ENCODE peak calls at places on chromosomes 4 and X, in seven cellular contexts. H is CD8-positive, alpha-beta T cell; Y is A549; Q is Peyer's patch; R is hepatocyte; E is ascending aorta; B is heart left ventricle. C is an unnamed sample. For H3K4me1, the result is how much of the 10 kb centered on the place peaks cover.

GRCh38 chrX:29707088-29707487 is 508.3 kb upstream of the MAGEB2 start:
- DNase-seq in Q (no peak), Y (no peak), E (no peak), B (no peak), R (no peak), H (no peak), C (no peak)

GRCh38 chr4:43682551-43682950 is 766.1 kb downstream of the KCTD8 start:
- DNase-seq in R (no peak), Q (no peak), H (no peak), Y (no peak), E (no peak), B (no peak), C (no peak)

GRCh38 chrX:119885554-119886428 is 9.9 kb upstream of the AKAP14 start:
- DNase-seq in E (no peak), Y (peak), R (no peak), Q (no peak), B (no peak), H (no peak), C (peak)

GRCh38 chrX:69125094-69125493 is 40.2 kb downstream of the PJA1 start:
- DNase-seq in E (no peak), R (no peak), Y (no peak), H (no peak), B (no peak), Q (no peak), C (no peak)

GRCh38 chr4:26029512-26030131 is 115.6 kb downstream of the SMIM20 start:
- DNase-seq in Y (no peak), E (peak), H (no peak), B (no peak), R (no peak), Q (no peak), C (no peak)

GRCh38 chrX:155923200-155923599 is 42.1 kb downstream of the VAMP7 start:
- DNase-seq in B (no peak), Q (no peak), Y (no peak), E (no peak), H (no peak), R (no peak), C (no peak)

GRCh38 chr4:57037982-57038604 is 59.4 kb downstream of the POLR2B start:
- DNase-seq in R (peak), Q (no peak), H (no peak), B (peak), E (peak), Y (peak), C (peak)

GRCh38 chrX:7111518-7111917 is 36.0 kb upstream of the STS start:
- DNase-seq in E (no peak), Y (no peak), B (no peak), R (no peak), Q (no peak), H (no peak), C (no peak)

GRCh38 chr4:3276961-3277360 is 15.9 kb upstream of the RGS12 start:
- DNase-seq in Q (no peak), H (no peak), Y (no peak), E (no peak), B (no peak), R (no peak), C (no peak)

GRCh38 chr4:181106410-181106809 is 1136.8 kb upstream of the TENM3 start:
- DNase-seq in Q (no peak), E (no peak), H (no peak), R (no peak), Y (no peak), B (no peak), C (no peak)

GRCh38 chr4:108303488-108304177 is 134.9 kb upstream of the LEF1 start:
- DNase-seq in E (no peak), H (no peak), B (no peak), R (no peak), Q (no peak), Y (no peak), C (no peak)

GRCh38 chr4:23368081-23368697 is 521.7 kb downstream of the PPARGC1A start:
- DNase-seq in Q (no peak), B (peak), Y (no peak), E (no peak), H (no peak), R (peak), C (peak)

GRCh38 chr4:73607375-73608026 is 12.7 kb downstream of the RASSF6 start:
- DNase-seq in H (no peak), E (no peak), Y (peak), R (peak), B (no peak), Q (no peak), C (no peak)

GRCh38 chr4:68162196-68162595 is 32.5 kb upstream of the TMPRSS11F start:
- DNase-seq in E (no peak), Y (no peak), Q (no peak), B (no peak), H (no peak), R (no peak), C (no peak)

GRCh38 chr4:73329300-73329699 is 70.7 kb upstream of the ANKRD17 start:
- DNase-seq in Y (no peak), B (no peak), H (no peak), R (no peak), E (no peak), Q (no peak), C (no peak)

GRCh38 chrX:153953892-153954617 is 9.6 kb upstream of the RENBP start:
- DNase-seq in H (no peak), Q (no peak), R (no peak), B (no peak), E (no peak), Y (no peak), C (no peak)

GRCh38 chr4:23614284-23614892 is 275.5 kb downstream of the PPARGC1A start:
- DNase-seq in E (no peak), H (no peak), Y (peak), B (no peak), R (peak), Q (no peak), C (peak)

GRCh38 chr4:15451181-15451865 is 18.4 kb upstream of the CC2D2A start:
- DNase-seq in Q (no peak), H (no peak), Y (no peak), B (no peak), R (no peak), E (no peak), C (no peak)

GRCh38 chr4:26557164-26557563 is 26.7 kb upstream of the TBC1D19 start:
- DNase-seq in E (no peak), Y (no peak), Q (no peak), R (no peak), H (no peak), B (no peak), C (no peak)

GRCh38 chr4:126850286-126850685 is 782.5 kb upstream of the INTU start:
- DNase-seq in Y (peak), E (no peak), H (no peak), B (no peak), R (peak), Q (no peak), C (no peak)

GRCh38 chr4:107333518-107333917 is 297.4 kb upstream of the DKK2 start:
- DNase-seq in H (no peak), E (no peak), R (no peak), Y (no peak), B (no peak), Q (no peak), C (no peak)

GRCh38 chrX:109760241-109760921 is 27.3 kb upstream of the ACSL4 start:
- DNase-seq in B (no peak), R (no peak), Q (no peak), H (no peak), E (no peak), Y (no peak), C (no peak)

GRCh38 chrX:8748855-8749254 is 16.9 kb upstream of the ANOS1 start:
- DNase-seq in Y (peak), E (no peak), B (no peak), H (no peak), R (peak), Q (no peak), C (no peak)

GRCh38 chr4:52889354-52889753 is 27.2 kb downstream of the RASL11B start:
- DNase-seq in R (no peak), B (no peak), H (no peak), Q (no peak), E (no peak), Y (no peak), C (no peak)

GRCh38 chrX:136849395-136849794 is 31.1 kb downstream of the RBMX start:
- DNase-seq in Y (no peak), E (no peak), B (no peak), H (no peak), Q (no peak), R (no peak), C (no peak)

GRCh38 chr4:7769936-7770674 is 169.6 kb downstream of the AFAP1 start:
- DNase-seq in Q (no peak), B (no peak), H (no peak), R (peak), Y (peak), E (no peak), C (no peak)
- H3K4me1 ChIP-seq in Q (under half), B (under half), H (under half), R (under half), Y (under half), E (under half), C (under half)

GRCh38 chr4:11072999-11073398 is 355.7 kb downstream of the HS3ST1 start:
- DNase-seq in Q (no peak), E (no peak), B (no peak), R (no peak), H (no peak), Y (no peak), C (no peak)

GRCh38 chr4:11074581-11075241 is 354.0 kb downstream of the HS3ST1 start:
- DNase-seq in E (no peak), H (no peak), B (no peak), Y (no peak), Q (no peak), R (no peak), C (no peak)

GRCh38 chr4:11070813-11071212 is 357.9 kb downstream of the HS3ST1 start:
- DNase-seq in Q (no peak), H (no peak), R (no peak), Y (no peak), E (no peak), B (no peak), C (no peak)

GRCh38 chr4:11073621-11074051 is 355.1 kb downstream of the HS3ST1 start:
- DNase-seq in Q (no peak), Y (no peak), B (peak), H (no peak), R (peak), E (peak), C (no peak)

DNA sequence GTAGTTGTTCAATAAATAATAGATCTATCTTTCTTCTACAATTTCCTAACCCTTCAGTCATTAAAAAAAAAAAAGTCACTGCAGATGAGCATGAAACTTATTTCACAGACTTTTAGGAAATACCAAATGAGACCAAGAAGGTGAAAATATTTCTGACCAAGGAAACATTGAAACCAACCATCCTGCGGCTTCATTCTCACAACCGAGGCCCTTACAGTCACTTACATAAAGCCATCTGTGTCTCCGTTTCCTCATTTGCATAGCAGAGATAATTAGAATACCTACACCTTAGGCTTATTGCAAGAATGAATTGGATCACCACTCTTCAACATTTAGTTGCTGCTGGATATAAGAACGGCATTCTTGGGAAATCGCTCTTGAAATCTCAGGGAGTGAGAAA is 356.3 kb downstream of the HS3ST1 start:
- DNase-seq in H (no peak), B (no peak), R (no peak), Q (no peak), Y (no peak), E (no peak), C (no peak)
- H3K27ac ChIP-seq in H (no peak), B (no peak), R (no peak), Q (no peak), Y (no peak), E (no peak), C (no peak)

DNA sequence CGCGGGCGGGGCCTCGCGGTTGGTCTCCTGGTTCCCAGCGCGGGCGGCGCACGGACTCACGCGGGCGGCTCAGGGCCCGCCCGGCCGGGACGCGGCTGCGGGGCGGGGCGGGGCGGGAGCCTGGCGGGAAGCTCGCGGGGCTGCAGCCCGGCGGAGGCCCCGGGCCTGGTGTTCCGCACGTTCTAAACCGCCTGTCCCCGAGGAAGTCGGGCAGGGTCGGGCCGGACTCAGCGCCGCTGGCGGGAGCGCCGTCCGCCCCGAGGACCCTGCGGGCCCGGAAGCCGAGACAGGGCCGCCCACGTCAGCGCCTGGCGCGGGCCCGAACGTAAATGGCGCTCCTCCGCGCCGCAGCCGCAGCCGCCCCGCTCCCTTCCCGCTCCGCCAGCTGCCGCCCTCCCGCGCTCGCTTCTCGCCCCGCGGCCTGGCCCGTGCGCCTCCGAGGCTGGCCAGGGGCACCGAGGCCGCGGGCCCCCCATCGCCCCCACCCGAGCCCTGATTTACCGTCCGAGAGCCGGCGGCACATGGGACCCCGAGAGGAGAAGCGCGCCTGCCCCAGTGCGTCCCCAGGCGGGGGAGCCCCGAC is 309 bp upstream of the CTBP1 start:
- DNase-seq in Q (peak), R (peak), Y (peak), B (peak), E (peak), H (peak), C (peak)
- TF ChIP-seq CTCF in Q (no peak), R (no peak), Y (no peak), B (no peak), E (no peak), H (no peak), C (no peak)

GRCh38 chr4:119735136-119735770 is 106.6 kb upstream of the PDE5A start:
- DNase-seq in R (peak), B (no peak), Q (no peak), H (no peak), E (no peak), Y (peak), C (no peak)
- H3K4me1 ChIP-seq in R (under half), B (under half), Q (under half), H (under half), E (under half), Y (under half), C (under half)

GRCh38 chr4:17385403-17385802 is 126.5 kb downstream of the QDPR start:
- DNase-seq in B (no peak), Y (no peak), E (no peak), H (peak), R (peak), Q (no peak), C (no peak)
- H3K27ac ChIP-seq in B (no peak), Y (no peak), E (no peak), H (no peak), R (no peak), Q (no peak), C (no peak)

GRCh38 chr4:38759790-38760122 is 23.0 kb downstream of the TLR10 start:
- DNase-seq in R (no peak), E (no peak), Y (no peak), H (no peak), Q (no peak), B (no peak), C (no peak)

GRCh38 chr4:38762560-38762959 is 20.2 kb downstream of the TLR10 start:
- DNase-seq in B (no peak), E (no peak), Y (no peak), R (no peak), Q (peak), H (no peak), C (no peak)

GRCh38 chr4:38759077-38759789 is 23.6 kb downstream of the TLR10 start:
- DNase-seq in Q (peak), Y (peak), H (peak), E (peak), B (peak), R (peak), C (peak)

GRCh38 chr4:38760915-38761314 is 21.9 kb downstream of the TLR10 start:
- DNase-seq in H (no peak), B (no peak), E (no peak), Y (no peak), Q (peak), R (no peak), C (no peak)

GRCh38 chr4:38757945-38758344 is 24.8 kb downstream of the TLR10 start:
- DNase-seq in H (no peak), Q (peak), Y (peak), R (peak), B (no peak), E (no peak), C (no peak)
- TF ChIP-seq CTCF in H (no peak), Q (peak), Y (peak), R (peak), B (no peak), E (no peak), C (no peak)

GRCh38 chrX:38116706-38117105 is 104.0 kb downstream of the SRPX start:
- DNase-seq in R (no peak), E (no peak), Y (no peak), B (no peak), Q (no peak), H (no peak), C (no peak)

GRCh38 chrX:38112566-38112965 is 106.2 kb downstream of the SYTL5 start:
- DNase-seq in R (no peak), B (no peak), Q (no peak), H (no peak), E (no peak), Y (no peak), C (no peak)

GRCh38 chrX:38117485-38117884 is 103.2 kb downstream of the SRPX start:
- DNase-seq in Q (no peak), E (no peak), B (no peak), R (no peak), H (no peak), Y (no peak), C (no peak)
- H3K4me1 ChIP-seq in Q (under half), E (under half), B (under half), R (under half), H (under half), Y (under half), C (under half)

GRCh38 chr4:168759959-168760527 is 250.0 kb downstream of the CBR4 start:
- DNase-seq in H (no peak), E (no peak), B (no peak), R (no peak), Y (no peak), Q (no peak), C (no peak)
- H3K27ac ChIP-seq in H (no peak), E (no peak), B (no peak), R (no peak), Y (peak), Q (no peak), C (no peak)